ENCODE peak calls at places on chromosome 18, in five cellular contexts. A is heart left ventricle, B is upper lobe of right lung, G is IMR-90, V is tibial nerve. U is an unnamed sample.

GRCh38 chr18:9539283-9539682 is 64.0 kb downstream of the RALBP1 start:
- DNase-seq in A (no peak), B (no peak), G (peak; percentile 96), V (no peak), U (no peak)

GRCh38 chr18:57631697-57632096 is 10.1 kb upstream of the NARS1 start:
- DNase-seq in A (no peak), B (no peak), G (no peak), V (no peak), U (no peak)

GRCh38 chr18:62372156-62372555 is 47.0 kb downstream of the TNFRSF11A start:
- DNase-seq in A (no peak), B (no peak), G (no peak), V (no peak), U (no peak)

GRCh38 chr18:9364242-9364641 is 29.7 kb downstream of the TWSG1 start:
- DNase-seq in A (no peak), B (no peak), G (no peak), V (no peak), U (no peak)

GRCh38 chr18:66533693-66534092 is 70.2 kb downstream of the CDH19 start:
- DNase-seq in A (no peak), B (no peak), G (no peak), V (no peak), U (no peak)

GRCh38 chr18:62939433-62939832 is 224.1 kb downstream of the PHLPP1 start:
- DNase-seq in A (no peak), B (no peak), G (no peak), V (no peak), U (no peak)

GRCh38 chr18:70261141-70261788 is 27.6 kb upstream of the SOCS6 start:
- DNase-seq in A (no peak), B (no peak), G (no peak), V (no peak), U (no peak)

GRCh38 chr18:58272779-58273500 is 228.9 kb downstream of the NEDD4L start:
- DNase-seq in A (no peak), B (no peak), G (peak; percentile 56), V (no peak), U (no peak)

GRCh38 chr18:24860978-24861680 is 400.7 kb downstream of the HRH4 start:
- DNase-seq in A (no peak), B (no peak), G (peak; percentile 11), V (no peak), U (no peak)

GRCh38 chr18:46630160-46630559 is 26.9 kb downstream of the LOXHD1 start:
- DNase-seq in A (no peak), B (no peak), G (peak; percentile 2), V (no peak), U (no peak)

GRCh38 chr18:9433616-9434239 is 41.6 kb upstream of the RALBP1 start:
- DNase-seq in A (no peak), B (no peak), G (peak; percentile 10), V (no peak), U (no peak)

GRCh38 chr18:43046324-43046723 is 69.2 kb downstream of the RIT2 start:
- DNase-seq in A (no peak), B (no peak), G (no peak), V (no peak), U (no peak)

GRCh38 chr18:70074091-70074490 is 126.4 kb upstream of the CD226 start:
- DNase-seq in A (no peak), B (no peak), G (peak; percentile 72), V (no peak), U (no peak)

GRCh38 chr18:21853972-21854563 is 113.5 kb downstream of the MIB1 start:
- DNase-seq in A (no peak), B (no peak), G (no peak), V (no peak), U (no peak)

GRCh38 chr18:55504808-55505207 is 83.2 kb downstream of the TCF4 start:
- DNase-seq in A (no peak), B (no peak), G (no peak), V (no peak), U (no peak)

GRCh38 chr18:45802814-45803492 is 22.5 kb upstream of the SIGLEC15 start:
- DNase-seq in A (no peak), B (no peak), G (peak; percentile 99), V (no peak), U (no peak)

GRCh38 chr18:39199231-39199855 is 1633.7 kb upstream of the CELF4 start:
- DNase-seq in A (no peak), B (no peak), G (no peak), V (no peak), U (no peak)

DNA sequence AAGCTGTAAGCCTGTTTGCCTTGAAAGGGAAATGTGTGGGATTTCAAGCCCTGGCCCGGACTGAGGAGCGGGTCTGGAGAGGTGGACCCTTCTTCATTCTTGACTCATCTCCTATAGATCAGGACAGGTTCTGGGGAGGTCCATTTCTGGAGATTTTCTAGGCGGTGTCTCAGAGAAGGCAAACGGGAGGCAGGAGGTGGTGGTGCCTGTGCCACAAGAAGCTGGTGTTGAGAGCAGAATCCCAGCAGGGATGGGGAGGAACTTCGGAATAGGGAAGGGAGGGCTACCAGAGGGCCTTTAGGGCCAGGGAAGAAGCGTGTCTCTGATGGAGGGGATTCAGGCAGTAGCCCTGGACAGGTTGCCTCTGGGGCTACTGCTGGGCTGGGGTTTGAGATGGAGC is 93.0 kb downstream of the CTIF start:
- DNase-seq in A (no peak), B (peak; percentile 52), G (no peak), V (no peak), U (no peak)
- H3K27ac ChIP-seq in A (no peak overlapping the region), B (no peak overlapping the region), G (peak overlapping the region; percentile 16), V (no peak overlapping the region), U (no peak overlapping the region)

DNA sequence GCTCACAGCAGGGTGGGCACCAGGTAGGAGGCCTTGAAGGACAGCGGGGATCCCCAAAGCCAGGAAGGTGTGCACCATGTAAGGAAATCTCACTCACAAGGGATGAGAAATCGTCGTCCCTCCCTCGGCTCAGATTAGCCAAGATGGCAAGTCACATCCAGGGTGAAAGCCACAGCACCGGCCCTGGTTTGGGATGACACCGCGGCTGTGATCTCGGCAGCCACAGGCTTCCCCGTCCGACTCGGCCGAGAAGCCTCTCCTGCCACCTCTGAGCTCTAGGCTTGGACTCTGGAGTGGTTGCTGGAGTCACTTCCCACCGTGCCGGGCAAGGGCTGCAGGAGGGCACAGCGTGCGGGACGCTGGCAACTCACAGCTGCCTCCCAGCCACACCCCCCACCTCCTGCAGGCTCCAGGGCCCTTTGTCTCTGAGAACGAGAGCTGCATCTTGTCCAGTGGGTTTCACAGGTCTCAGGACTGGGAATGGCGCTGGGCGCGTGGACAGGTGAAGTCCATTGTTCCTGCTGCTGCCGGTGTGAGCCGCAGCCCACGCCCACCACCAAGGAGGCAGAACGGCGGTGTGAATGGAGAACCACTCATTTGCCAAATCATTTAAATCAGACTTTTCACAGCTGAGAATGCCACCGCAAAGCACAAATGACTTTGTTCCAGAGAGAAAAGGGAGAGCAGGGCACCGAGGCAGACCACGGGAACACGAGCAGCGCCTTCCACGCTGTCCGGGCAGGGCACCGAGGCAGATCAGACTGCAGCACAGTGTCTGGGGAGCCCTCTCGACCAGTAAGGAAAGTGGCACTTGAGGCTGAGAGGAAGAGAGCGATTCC is 81.3 kb upstream of the CTDP1 start:
- DNase-seq in A (peak; percentile 13), B (peak; percentile 53), G (no peak), V (no peak), U (peak; percentile 37)
- H3K27me3 ChIP-seq in A (no peaks in the 10 kb centered on the region), B (no peaks in the 10 kb centered on the region), G (peaks cover 35% of the 10 kb centered on the region), V (no peaks in the 10 kb centered on the region), U (peaks cover 24% of the 10 kb centered on the region)

DNA sequence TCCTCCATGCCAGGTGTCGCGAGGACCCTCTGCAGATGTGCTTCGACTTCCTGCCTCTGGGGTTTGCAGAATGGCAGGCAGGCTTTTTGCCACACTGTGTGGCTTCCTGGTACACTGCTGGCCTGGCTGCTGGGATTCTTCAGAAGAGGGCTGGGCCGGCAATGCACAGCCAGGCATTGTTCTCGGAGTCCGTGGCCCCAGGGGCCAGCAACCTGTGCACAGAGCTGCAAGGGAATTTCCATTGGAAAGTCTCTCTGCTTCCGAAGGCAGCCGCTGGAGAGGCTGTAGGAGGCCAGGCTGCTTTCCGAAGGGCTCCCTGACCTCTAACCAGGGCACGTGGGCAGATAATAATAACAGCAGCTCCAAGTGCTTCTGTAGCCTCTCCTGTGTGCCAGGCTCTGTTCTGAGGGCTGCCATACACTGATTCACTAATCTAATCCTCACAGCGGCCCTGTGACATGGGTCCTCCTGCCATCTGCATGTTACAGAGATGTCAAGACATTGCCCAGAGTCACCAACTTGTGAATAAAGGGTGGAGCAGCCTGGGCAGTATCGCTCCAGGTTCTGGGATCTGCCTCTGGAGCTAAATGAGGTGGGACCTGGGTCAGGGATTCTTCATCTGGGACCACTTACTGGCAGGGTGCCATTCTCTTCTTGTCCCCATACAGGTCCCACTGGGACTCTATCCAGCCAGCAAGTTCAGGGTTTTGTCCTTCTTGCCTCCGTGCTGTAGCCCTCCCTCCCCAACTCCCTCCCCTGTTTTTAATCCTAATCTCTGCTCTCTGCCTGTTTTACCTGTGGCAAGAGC is 5.0 kb downstream of the LDLRAD4 start:
- DNase-seq in A (peak; percentile 63), B (no peak), G (no peak), V (no peak), U (no peak)
- H3K4me1 ChIP-seq in A (peaks cover 69% of the 10 kb centered on the region), B (peaks cover 45% of the 10 kb centered on the region), G (peaks cover 2% of the 10 kb centered on the region), V (no peaks in the 10 kb centered on the region), U (peaks cover 57% of the 10 kb centered on the region)

GRCh38 chr18:26133652-26134051 is at the start of gene PSMA8:
- DNase-seq in A (peak; percentile 21), B (peak; percentile 68), G (no peak), V (no peak), U (no peak)

GRCh38 chr18:26135563-26135962 is 1.9 kb downstream of the PSMA8 start:
- DNase-seq in A (no peak), B (no peak), G (no peak), V (no peak), U (no peak)

GRCh38 chr18:26134110-26134509 is 441 bp downstream of the PSMA8 start:
- DNase-seq in A (no peak), B (no peak), G (no peak), V (no peak), U (no peak)
- H3K27ac ChIP-seq in A (no peak overlapping the region), B (no peak overlapping the region), G (no peak overlapping the region), V (no peak overlapping the region), U (no peak overlapping the region)